ENCODE peak calls at places on chromosomes 5 and 9, in nine cellular contexts. H is T-cell; P is stimulated activated CD8-positive, alpha-beta memory T cell treated with anti-CD3 and anti-CD28 coated beads, Interleukin-15, amount 100 ng/mL, for 4 hours; S is fibroblast of mammary gland; D is NT2/D1; K is bronchial epithelial cell; T is EL; O is NCI-H2171 treated with DMSO at 0.1 percent for 48 hours; U is G401. Z is an unnamed sample.
A peak's percentile ranks its signal among the peaks of the same experiment; 100 is the strongest.

GRCh38 chr5:135106610-135107009 is 72.6 kb upstream of the PITX1 start:
- DNase-seq in S (no peak), D (no peak), P (no peak), O (no peak), T (no peak), H (no peak), U (no peak), K (peak; percentile 91), Z (peak; percentile 11)

GRCh38 chr5:132458651-132459030 is 31.9 kb downstream of the IRF1 start:
- DNase-seq in U (no peak), T (peak; percentile 68), P (no peak), D (no peak), O (no peak), H (no peak), K (peak; percentile 84), S (peak; percentile 63), Z (peak; percentile 62)

GRCh38 chr9:357560-357959 is 142.9 kb downstream of the DOCK8 start:
- DNase-seq in K (no peak), T (no peak), U (no peak), O (no peak), P (no peak), H (no peak), D (no peak), S (no peak), Z (no peak)

GRCh38 chr9:68983797-68984419 is 30.0 kb downstream of the PRKACG start:
- DNase-seq in U (no peak), P (no peak), S (no peak), T (no peak), D (no peak), O (no peak), K (no peak), H (no peak), Z (no peak)

GRCh38 chr9:116549786-116550660 is 137.1 kb upstream of the TRIM32 start:
- DNase-seq in S (peak; percentile 63), K (no peak), H (no peak), D (no peak), U (no peak), P (no peak), T (no peak), O (no peak), Z (no peak)

GRCh38 chr9:16884952-16885513 is 14.6 kb upstream of the BNC2 start:
- DNase-seq in D (no peak), O (peak; percentile 22), H (no peak), P (no peak), K (peak; percentile 51), U (no peak), S (peak; percentile 85), T (peak; percentile 89), Z (peak; percentile 98)

GRCh38 chr5:176734756-176735342 is 75.5 kb upstream of the UNC5A start:
- DNase-seq in D (no peak), T (no peak), P (no peak), S (no peak), O (no peak), H (no peak), K (no peak), U (no peak), Z (no peak)

GRCh38 chr9:113526841-113527240 is 63.3 kb downstream of the RGS3 start:
- DNase-seq in P (no peak), S (no peak), K (no peak), T (no peak), O (no peak), D (no peak), U (peak; percentile 37), H (no peak), Z (no peak)

GRCh38 chr5:151695464-151695863 is 8.7 kb upstream of the SPARC start:
- DNase-seq in U (no peak), S (no peak), O (no peak), D (no peak), T (no peak), P (no peak), K (no peak), H (no peak), Z (no peak)

GRCh38 chr5:82901281-82901888 is 175.8 kb downstream of the TMEM167A start:
- DNase-seq in D (no peak), H (no peak), K (no peak), U (no peak), S (no peak), P (no peak), T (no peak), O (no peak), Z (no peak)

GRCh38 chr5:150113047-150113744 is 26.8 kb upstream of the CSF1R start:
- DNase-seq in P (no peak), U (no peak), O (no peak), T (no peak), H (no peak), D (no peak), K (peak; percentile 59), S (peak; percentile 65), Z (no peak)

GRCh38 chr9:134320916-134321570 is 5.2 kb upstream of the RXRA start:
- DNase-seq in O (no peak), U (no peak), T (no peak), S (no peak), H (no peak), D (no peak), P (no peak), K (no peak), Z (no peak)

GRCh38 chr9:87334366-87334765 is 163.3 kb upstream of the DAPK1 start:
- DNase-seq in S (no peak), D (no peak), O (no peak), H (no peak), P (no peak), K (no peak), T (no peak), U (no peak), Z (no peak)

GRCh38 chr5:128081111-128081865 is 2.3 kb upstream of the SLC12A2 start:
- DNase-seq in D (no peak), H (no peak), U (peak; percentile 62), O (no peak), S (peak; percentile 34), K (peak; percentile 32), P (no peak), T (peak; percentile 17), Z (no peak)

GRCh38 chr9:1050125-1050895 is at the start of gene DMRT2:
- DNase-seq in S (peak; percentile 90), K (peak; percentile 91), T (peak; percentile 67), D (no peak), O (peak; percentile 97), P (no peak), H (no peak), U (peak; percentile 41), Z (no peak)

GRCh38 chr9:89522261-89522978 is 24.5 kb upstream of the SEMA4D start:
- DNase-seq in S (no peak), K (no peak), D (no peak), O (no peak), T (no peak), U (no peak), P (peak; percentile 65), H (peak; percentile 77), Z (no peak)

GRCh38 chr9:16146661-16147060 is 593.8 kb downstream of the CCDC171 start:
- DNase-seq in S (no peak), D (no peak), H (no peak), O (no peak), P (no peak), T (no peak), U (no peak), K (no peak), Z (no peak)

GRCh38 chr5:172238334-172238733 is 44.4 kb downstream of the EFCAB9 start:
- DNase-seq in H (no peak), S (no peak), O (no peak), P (no peak), K (no peak), T (no peak), D (no peak), U (no peak), Z (no peak)

GRCh38 chr9:78213696-78214095 is 22.2 kb upstream of the CEP78 start:
- DNase-seq in U (peak; percentile 36), O (peak; percentile 25), K (peak; percentile 30), S (peak; percentile 10), P (no peak), T (peak; percentile 21), H (no peak), D (no peak), Z (peak; percentile 17)